ENCODE peak calls at places on chromosomes 5 and 9, in nine cellular contexts. E is stomach, U is GM12891, B is GM12892, Y is sigmoid colon, S is HCT116, R is vagina, A is H1, N is GM23338. V is an unnamed sample.

GRCh38 chr9:127825319-127826051 is 22.8 kb downstream of the FPGS start:
- DNase-seq in E (peak), S (no peak), Y (peak), B (no peak), A (peak), U (no peak), R (no peak), N (peak), V (peak)

GRCh38 chr5:54296386-54296785 is 14.0 kb downstream of the ARL15 start:
- DNase-seq in A (no peak), N (no peak), U (no peak), S (no peak), Y (no peak), E (peak), R (no peak), B (no peak), V (no peak)

GRCh38 chr5:534743-535671 is 10.8 kb upstream of the SLC9A3 start:
- DNase-seq in Y (no peak), U (no peak), N (no peak), E (no peak), R (no peak), A (no peak), B (no peak), S (no peak), V (no peak)

GRCh38 chr5:158086856-158087255 is 227.9 kb upstream of the CLINT1 start:
- DNase-seq in A (no peak), U (no peak), B (no peak), E (no peak), N (no peak), R (no peak), S (no peak), Y (no peak), V (no peak)

GRCh38 chr5:75338408-75338807 is 1.4 kb downstream of the HMGCR start:
- DNase-seq in B (no peak), Y (no peak), N (no peak), A (no peak), R (no peak), U (no peak), S (no peak), E (no peak), V (no peak)

GRCh38 chr5:171806976-171807823 is 21.6 kb downstream of the SMIM23 start:
- DNase-seq in Y (no peak), N (peak), R (no peak), S (no peak), E (no peak), B (no peak), A (no peak), U (no peak), V (no peak)

GRCh38 chr5:157476699-157477408 is 16.8 kb downstream of the NIPAL4 start:
- DNase-seq in U (peak), R (no peak), B (no peak), Y (peak), E (peak), N (peak), S (peak), A (no peak), V (no peak)

GRCh38 chr9:117189121-117189520 is 225.7 kb downstream of the ASTN2 start:
- DNase-seq in N (no peak), R (no peak), E (no peak), U (no peak), S (no peak), Y (no peak), B (no peak), A (no peak), V (no peak)

GRCh38 chr9:6239048-6239461 is 23.4 kb downstream of the IL33 start:
- DNase-seq in U (no peak), R (no peak), N (no peak), B (no peak), E (no peak), S (no peak), Y (no peak), A (no peak), V (no peak)
- TF ChIP-seq POLR2AphosphoS5 in U (no peak), R (no peak), N (no peak), B (no peak), E (peak), S (no peak), Y (no peak), A (no peak), V (no peak)

GRCh38 chr9:28444637-28445036 is 871.4 kb upstream of the C9orf72 start:
- DNase-seq in E (no peak), R (no peak), Y (no peak), B (no peak), U (no peak), N (no peak), A (no peak), S (no peak), V (no peak)
- TF ChIP-seq POLR2AphosphoS5 in E (no peak), R (no peak), Y (no peak), B (no peak), U (no peak), N (no peak), A (no peak), S (no peak), V (no peak)

GRCh38 chr9:92616199-92617129 is 53.5 kb downstream of the IPPK start:
- DNase-seq in R (peak), N (no peak), A (no peak), S (no peak), E (peak), U (no peak), Y (peak), B (no peak), V (no peak)
- TF ChIP-seq POLR2AphosphoS5 in R (peak), N (no peak), A (no peak), S (no peak), E (peak), U (no peak), Y (no peak), B (no peak), V (no peak)

GRCh38 chr5:172943283-172943841 is 15.9 kb upstream of the RPL26L1 start:
- DNase-seq in S (no peak), E (no peak), B (no peak), Y (no peak), U (no peak), A (no peak), N (peak), R (no peak), V (no peak)
- TF ChIP-seq POLR2AphosphoS5 in S (no peak), E (peak), B (no peak), Y (peak), U (no peak), A (no peak), N (no peak), R (peak), V (no peak)

GRCh38 chr5:45410304-45410995 is 285.7 kb downstream of the HCN1 start:
- DNase-seq in R (no peak), Y (no peak), B (no peak), S (no peak), U (no peak), N (no peak), A (no peak), E (no peak), V (no peak)
- TF ChIP-seq POLR2AphosphoS5 in R (no peak), Y (no peak), B (no peak), S (no peak), U (no peak), N (no peak), A (no peak), E (no peak), V (no peak)

DNA sequence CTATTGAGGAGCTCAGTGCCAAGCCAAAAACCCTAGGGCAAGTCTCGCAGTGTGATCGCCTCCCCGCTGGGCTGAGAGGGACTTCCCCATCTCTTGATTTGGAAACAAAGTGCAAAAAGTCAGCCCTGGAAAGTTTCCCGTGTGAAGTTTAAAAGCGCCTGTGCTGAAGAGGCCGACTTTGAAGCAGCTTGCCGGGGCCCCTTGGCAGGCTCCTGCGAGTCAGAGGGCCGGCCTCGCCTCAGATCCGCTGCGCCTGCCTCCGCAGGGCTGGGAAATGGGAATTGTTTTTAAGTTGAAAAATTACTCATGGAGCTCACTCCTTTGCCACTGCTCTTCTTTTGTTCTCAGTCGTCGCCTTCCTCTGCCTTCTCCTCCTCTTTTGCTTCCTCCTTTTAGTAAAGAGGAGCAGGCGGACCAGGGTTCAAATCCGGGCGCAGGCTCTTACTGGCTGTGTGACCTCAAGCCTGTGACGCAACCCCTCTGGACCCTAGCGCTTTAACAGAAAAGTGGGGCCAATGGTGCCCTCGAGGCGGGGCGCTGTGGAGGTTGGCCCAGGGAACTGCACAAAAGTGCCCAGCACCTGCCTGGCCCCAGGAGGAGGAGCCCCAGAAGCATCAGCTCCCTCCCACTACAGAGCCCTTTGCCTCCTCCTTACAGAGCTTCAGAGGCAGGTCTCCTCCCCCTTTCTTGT is 14.7 kb upstream of the LHX2 start:
- DNase-seq in Y (no peak), R (no peak), A (no peak), U (no peak), S (no peak), B (no peak), E (peak), N (peak), V (no peak)
- TF ChIP-seq POLR2AphosphoS5 in Y (no peak), R (no peak), A (no peak), U (no peak), S (no peak), B (no peak), E (no peak), N (no peak), V (no peak)

GRCh38 chr5:104241051-104241450 is 678.5 kb upstream of the NUDT12 start:
- DNase-seq in R (no peak), Y (peak), A (no peak), B (no peak), S (no peak), N (peak), E (no peak), U (no peak), V (no peak)
- TF ChIP-seq POLR2AphosphoS5 in R (no peak), Y (no peak), A (no peak), B (no peak), S (no peak), N (no peak), E (no peak), U (no peak), V (no peak)

V was measured in suprapubic skin.